ENCODE peak calls at places on chromosomes 2 and 18, in four cellular contexts. H is A549, I is HepG2, K is HCT116. Z is an unnamed sample.
A peak's percentile ranks its signal among the peaks of the same experiment; 100 is the strongest.

GRCh38 chr2:219441451-219442205 is 7.0 kb downstream of the SPEG start:
- DNase-seq in H (peak; percentile 64), I (no peak), K (no peak), Z (no peak)

GRCh38 chr2:231987088-231987788 is 25.7 kb downstream of the DIS3L2 start:
- DNase-seq in H (no peak), I (peak; percentile 42), K (no peak), Z (no peak)

GRCh38 chr2:7034313-7034712 is 117.1 kb downstream of the RNF144A start:
- DNase-seq in H (no peak), I (peak; percentile 13), K (no peak), Z (no peak)

GRCh38 chr2:162795312-162795711 is 43.3 kb downstream of the KCNH7 start:
- DNase-seq in H (no peak), I (peak; percentile 27), K (no peak), Z (no peak)

GRCh38 chr2:61471905-61472805 is 1.3 kb upstream of the USP34 start:
- DNase-seq in H (no peak), I (peak; percentile 91), K (no peak), Z (no peak)

GRCh38 chr2:98039085-98039756 is 43.5 kb upstream of the TMEM131 start:
- DNase-seq in H (no peak), I (no peak), K (no peak), Z (no peak)

GRCh38 chr2:69720404-69720803 is 21.5 kb upstream of the ANXA4 start:
- DNase-seq in H (no peak), I (no peak), K (no peak), Z (no peak)

GRCh38 chr2:234146087-234146826 is 95.8 kb downstream of the SPP2 start:
- DNase-seq in H (no peak), I (no peak), K (no peak), Z (no peak)

GRCh38 chr2:217437289-217437688 is 565.5 kb downstream of the TNS1 start:
- DNase-seq in H (no peak), I (no peak), K (no peak), Z (no peak)

GRCh38 chr2:107809835-107810234 is 16.9 kb upstream of the RGPD4 start:
- DNase-seq in H (no peak), I (no peak), K (no peak), Z (no peak)

GRCh38 chr18:46531472-46531871 is 125.5 kb downstream of the LOXHD1 start:
- DNase-seq in H (no peak), I (no peak), K (no peak), Z (no peak)
- TF ChIP-seq REST in H (no peak), I (no peak), K (no peak), Z (no peak)

GRCh38 chr2:105859694-105859951 is 114.9 kb downstream of the NCK2 start:
- DNase-seq in H (no peak), I (no peak), K (no peak), Z (no peak)
- H3K27ac ChIP-seq in H (no peak overlapping the region), I (no peak overlapping the region), K (no peak overlapping the region), Z (no peak overlapping the region)

DNA sequence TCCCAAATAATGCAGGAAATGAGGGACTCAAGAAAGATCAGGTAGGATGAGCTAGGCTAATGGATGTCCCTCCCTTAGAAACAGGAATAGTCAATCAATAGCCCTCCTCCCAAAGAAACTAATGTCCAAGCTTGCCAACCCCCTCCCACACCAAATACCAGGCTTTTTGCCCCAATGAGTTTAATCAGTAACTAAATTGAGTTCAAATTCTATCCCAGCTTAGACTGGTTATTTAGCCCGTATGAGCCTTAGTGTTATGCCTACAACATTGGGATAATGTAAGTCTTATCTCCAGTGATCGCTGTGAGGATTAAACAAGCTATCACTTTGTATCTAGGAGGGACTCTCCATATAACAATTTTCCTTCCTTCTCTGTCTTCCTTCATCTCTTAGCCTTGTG is 310.7 kb downstream of the DPP10 start:
- DNase-seq in H (no peak), I (no peak), K (no peak), Z (no peak)
- TF ChIP-seq REST in H (no peak), I (no peak), K (no peak), Z (no peak)

DNA sequence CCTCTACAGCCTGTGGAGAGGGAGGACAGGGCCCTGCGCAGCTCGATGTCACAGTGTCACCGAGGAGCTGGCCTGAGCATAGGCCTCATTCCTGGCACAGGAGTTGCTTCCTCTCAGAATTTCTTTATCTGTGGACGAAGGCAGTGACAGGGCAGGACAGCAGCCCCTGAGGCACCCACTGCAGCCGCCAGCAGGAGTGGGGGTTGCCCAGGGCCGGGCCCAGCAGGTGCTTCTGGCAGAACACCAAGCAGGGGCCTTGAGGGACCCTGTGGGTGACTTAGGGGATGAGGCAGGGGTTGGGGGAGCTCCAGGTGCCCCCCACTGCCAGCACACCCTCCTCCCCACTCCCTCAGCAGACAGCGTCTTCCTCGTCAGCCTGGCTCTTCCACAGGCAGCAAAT is 290.0 kb downstream of the PHLPP1 start:
- DNase-seq in H (no peak), I (no peak), K (no peak), Z (no peak)
- H3K27ac ChIP-seq in H (no peak overlapping the region), I (no peak overlapping the region), K (no peak overlapping the region), Z (no peak overlapping the region)

DNA sequence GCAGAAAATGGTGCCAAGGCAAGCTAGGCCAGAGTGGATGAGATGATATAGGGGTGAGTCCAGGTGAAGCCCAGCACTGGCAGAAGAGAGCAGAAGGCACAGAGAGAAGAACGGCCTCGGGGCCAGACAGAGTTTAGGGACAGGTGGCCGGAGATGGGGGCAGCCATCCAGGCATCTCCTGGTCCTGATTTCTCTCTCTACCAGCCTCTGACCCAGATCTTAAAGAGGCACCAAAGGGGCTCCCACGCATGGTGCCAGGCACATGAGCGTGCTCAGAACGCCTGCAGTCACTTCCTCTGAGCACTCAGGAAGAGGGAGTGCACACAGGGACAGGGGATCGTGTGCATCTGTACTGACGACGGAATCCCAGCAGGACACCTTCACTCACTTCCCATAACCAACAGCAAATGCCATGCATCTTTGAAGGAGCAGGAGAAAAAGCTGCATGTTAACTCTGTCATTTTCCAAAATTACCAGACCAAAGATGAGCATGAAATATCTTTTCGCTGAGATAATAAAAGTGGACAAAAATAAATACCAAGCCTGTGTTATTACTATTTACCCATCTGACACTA is 427.8 kb upstream of the MYT1L start:
- DNase-seq in H (no peak), I (no peak), K (no peak), Z (no peak)
- TF ChIP-seq REST in H (no peak), I (no peak), K (no peak), Z (no peak)

GRCh38 chr2:101307950-101308431 is 510 bp downstream of the RNF149 start:
- DNase-seq in H (peak; percentile 19), I (no peak), K (no peak), Z (no peak)

GRCh38 chr2:101308432-101309210 is at the start of gene RNF149:
- DNase-seq in H (peak; percentile 95), I (peak; percentile 88), K (peak; percentile 72), Z (peak; percentile 36)

GRCh38 chr2:101309211-101309700 is 755 bp upstream of the RNF149 start:
- DNase-seq in H (no peak), I (no peak), K (no peak), Z (no peak)

GRCh38 chr2:101310591-101311389 is 2.3 kb upstream of the RNF149 start:
- DNase-seq in H (no peak), I (no peak), K (no peak), Z (no peak)

GRCh38 chr2:101311390-101312019 is 3.0 kb upstream of the RNF149 start:
- DNase-seq in H (no peak), I (peak; percentile 62), K (no peak), Z (no peak)
- H3K27ac ChIP-seq in H (no peak overlapping the region), I (peak overlapping the region; percentile 57), K (no peak overlapping the region), Z (no peak overlapping the region)

GRCh38 chr2:227817336-227817735 is 3.7 kb downstream of the CCL20 start:
- DNase-seq in H (no peak), I (no peak), K (no peak), Z (no peak)

GRCh38 chr2:227819398-227819697 is 5.7 kb downstream of the CCL20 start:
- DNase-seq in H (no peak), I (no peak), K (no peak), Z (no peak)

GRCh38 chr2:227816507-227817274 is 3.0 kb downstream of the CCL20 start:
- DNase-seq in H (no peak), I (peak; percentile 81), K (no peak), Z (no peak)

GRCh38 chr2:227818569-227819397 is 5.1 kb downstream of the CCL20 start:
- DNase-seq in H (peak; percentile 64), I (peak; percentile 100), K (no peak), Z (no peak)

DNA sequence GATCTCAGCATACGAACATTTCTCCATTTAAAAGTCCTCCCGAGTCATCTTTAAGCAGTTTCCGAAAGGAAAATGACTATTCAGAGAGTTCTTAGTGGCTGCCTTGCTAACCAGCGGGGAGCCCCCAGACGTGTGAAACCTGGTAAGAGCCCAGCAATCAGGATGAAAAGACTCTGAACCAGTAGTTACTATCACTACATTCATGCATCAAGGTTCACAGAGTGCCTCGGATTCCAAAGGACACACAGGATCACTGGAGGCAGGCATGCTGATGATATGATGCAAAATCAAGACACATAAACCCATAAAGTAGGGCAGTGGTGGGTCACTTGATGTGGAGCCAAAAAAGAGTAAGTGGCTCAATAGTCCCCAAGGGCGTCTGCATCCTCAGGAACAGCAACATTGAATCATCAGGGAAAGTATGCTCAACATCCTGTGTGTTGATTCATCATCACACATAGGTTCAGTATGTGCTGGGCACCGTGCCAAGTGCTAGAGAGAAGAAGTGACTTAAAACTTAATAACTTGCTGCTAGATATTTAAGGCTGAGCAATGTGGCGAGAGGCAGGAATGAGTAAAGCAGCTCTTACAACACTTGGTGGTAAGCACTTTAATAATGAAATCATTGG is 4.4 kb downstream of the CCL20 start:
- DNase-seq in H (peak; percentile 92), I (peak; percentile 95), K (peak; percentile 99), Z (peak; percentile 99)
- TF ChIP-seq REST in H (no peak), I (no peak), K (no peak), Z (no peak)

GRCh38 chr2:239308696-239309397 is 92.0 kb downstream of the HDAC4 start:
- DNase-seq in H (no peak), I (no peak), K (no peak), Z (no peak)
- H3K27ac ChIP-seq in H (no peak overlapping the region), I (no peak overlapping the region), K (no peak overlapping the region), Z (no peak overlapping the region)

GRCh38 chr18:11944786-11945185 is 36.5 kb upstream of the IMPA2 start:
- DNase-seq in H (no peak), I (no peak), K (no peak), Z (no peak)
- TF ChIP-seq REST in H (no peak), I (no peak), K (no peak), Z (no peak)

Z was measured in Panc1.